ENCODE peak calls at places on chromosomes 16 and 17, in seven cellular contexts. O, T, K, R, W, D and N are unnamed samples.

GRCh38 chr17:50023520-50023919 is 28.5 kb upstream of the DLX3 start:
- DNase-seq in T (no peak), O (no peak), D (no peak), R (no peak), K (no peak), W (no peak), N (no peak)

GRCh38 chr17:78839173-78839761 is 1.3 kb downstream of the USP36 start:
- DNase-seq in R (no peak), T (no peak), D (no peak), W (peak; percentile 61), K (no peak), O (no peak), N (no peak)

GRCh38 chr16:53541326-53541725 is 38.3 kb upstream of the AKTIP start:
- DNase-seq in T (no peak), R (no peak), D (peak; percentile 82), K (no peak), O (no peak), W (no peak), N (no peak)

GRCh38 chr17:41553176-41553575 is 18.7 kb downstream of the KRT9 start:
- DNase-seq in O (no peak), W (no peak), T (no peak), R (no peak), K (no peak), D (no peak), N (no peak)

GRCh38 chr16:88381820-88382451 is 823 bp upstream of the ZNF469 start:
- DNase-seq in W (no peak), K (no peak), T (no peak), D (no peak), O (no peak), R (no peak), N (no peak)

GRCh38 chr17:13385481-13385907 is 216.2 kb downstream of the HS3ST3A1 start:
- DNase-seq in O (no peak), D (peak; percentile 34), W (no peak), T (no peak), R (no peak), K (no peak), N (no peak)

GRCh38 chr17:45150911-45151809 is 2.9 kb downstream of the HEXIM1 start:
- DNase-seq in D (no peak), T (no peak), W (no peak), R (no peak), K (no peak), O (no peak), N (no peak)

GRCh38 chr16:24736758-24737157 is 7.3 kb downstream of the TNRC6A start:
- DNase-seq in R (no peak), W (no peak), K (no peak), T (no peak), O (no peak), D (no peak), N (no peak)

GRCh38 chr16:87448866-87449265 is 44.0 kb downstream of the ZCCHC14 start:
- DNase-seq in D (no peak), O (no peak), R (no peak), K (no peak), T (no peak), W (no peak), N (no peak)

GRCh38 chr16:47045023-47045422 is 71.5 kb upstream of the DNAJA2 start:
- DNase-seq in D (peak; percentile 41), O (no peak), W (no peak), T (no peak), K (no peak), R (no peak), N (no peak)

GRCh38 chr17:49404371-49404770 is 10.3 kb downstream of the PHB1 start:
- DNase-seq in R (no peak), D (no peak), K (no peak), O (no peak), T (no peak), W (peak; percentile 51), N (no peak)

GRCh38 chr16:57314161-57314785 is 29.8 kb upstream of the PLLP start:
- DNase-seq in W (no peak), K (no peak), T (no peak), O (peak; percentile 52), D (no peak), R (no peak), N (no peak)

GRCh38 chr16:57041182-57042156 is 50.9 kb upstream of the CPNE2 start:
- DNase-seq in D (no peak), R (peak; percentile 64), T (no peak), O (no peak), W (peak; percentile 87), K (no peak), N (no peak)

DNA sequence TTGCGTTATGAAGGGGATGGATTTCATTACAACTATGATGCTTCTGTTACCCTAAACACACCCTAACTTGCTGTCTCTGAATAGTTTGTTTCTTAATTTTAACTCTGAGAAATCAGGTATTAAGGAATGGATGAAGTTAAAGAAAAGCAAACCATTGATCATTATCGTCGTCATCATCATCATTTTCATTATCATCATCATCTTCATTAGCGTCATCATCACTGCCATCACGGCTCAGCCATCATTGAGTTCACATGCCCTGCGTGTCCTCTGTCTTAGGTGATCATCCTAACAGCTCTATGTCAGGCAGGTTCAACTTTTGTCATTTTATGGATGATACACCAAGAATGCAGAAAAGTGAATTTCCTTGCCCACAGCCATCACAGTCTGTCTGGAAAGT is 477.5 kb upstream of the EEF2KMT start:
- DNase-seq in D (no peak), W (no peak), T (no peak), R (no peak), K (no peak), O (no peak), N (no peak)
- H3K9me3 ChIP-seq in D (no peaks in the 10 kb centered on the region), W (no peaks in the 10 kb centered on the region), T (no peaks in the 10 kb centered on the region), R (no peaks in the 10 kb centered on the region), K (no peaks in the 10 kb centered on the region), O (no peaks in the 10 kb centered on the region), N (no peaks in the 10 kb centered on the region)

GRCh38 chr16:1152123-1152638 is 725 bp upstream of the CACNA1H start:
- DNase-seq in R (peak; percentile 13), K (no peak), T (no peak), O (no peak), D (no peak), W (peak; percentile 43), N (no peak)
- H3K4me3 ChIP-seq in R (peak overlapping the region; percentile 37), K (peak overlapping the region; percentile 41), T (no peak overlapping the region), O (peak overlapping the region; percentile 57), D (peak overlapping the region; percentile 92), W (no peak overlapping the region), N (peak overlapping the region; percentile 60)

DNA sequence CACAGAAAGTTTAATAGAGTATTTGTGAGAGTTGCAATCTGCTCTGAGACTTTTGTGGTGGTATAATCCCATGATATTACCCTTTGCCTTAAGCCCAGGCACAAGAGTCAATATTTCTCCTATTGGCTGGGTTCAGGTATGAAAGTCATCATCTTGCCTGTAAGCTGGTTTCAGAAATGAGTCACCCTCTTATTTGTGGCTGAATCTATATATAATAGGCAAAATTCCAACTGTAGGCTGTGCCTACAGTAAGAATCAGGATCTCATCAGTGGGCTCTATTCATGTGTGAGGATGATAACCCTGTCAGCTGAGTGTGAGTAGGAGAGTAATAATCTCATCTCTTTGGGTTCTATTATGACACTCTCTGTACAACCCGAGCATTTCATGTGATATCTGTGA is 2103.1 kb downstream of the TP53TG3F start:
- DNase-seq in K (no peak), R (no peak), D (no peak), W (no peak), O (no peak), T (no peak), N (no peak)
- H3K9me3 ChIP-seq in K (no peaks in the 10 kb centered on the region), R (peaks cover 3% of the 10 kb centered on the region), D (no peaks in the 10 kb centered on the region), W (no peaks in the 10 kb centered on the region), O (no peaks in the 10 kb centered on the region), T (no peaks in the 10 kb centered on the region), N (no peaks in the 10 kb centered on the region)

DNA sequence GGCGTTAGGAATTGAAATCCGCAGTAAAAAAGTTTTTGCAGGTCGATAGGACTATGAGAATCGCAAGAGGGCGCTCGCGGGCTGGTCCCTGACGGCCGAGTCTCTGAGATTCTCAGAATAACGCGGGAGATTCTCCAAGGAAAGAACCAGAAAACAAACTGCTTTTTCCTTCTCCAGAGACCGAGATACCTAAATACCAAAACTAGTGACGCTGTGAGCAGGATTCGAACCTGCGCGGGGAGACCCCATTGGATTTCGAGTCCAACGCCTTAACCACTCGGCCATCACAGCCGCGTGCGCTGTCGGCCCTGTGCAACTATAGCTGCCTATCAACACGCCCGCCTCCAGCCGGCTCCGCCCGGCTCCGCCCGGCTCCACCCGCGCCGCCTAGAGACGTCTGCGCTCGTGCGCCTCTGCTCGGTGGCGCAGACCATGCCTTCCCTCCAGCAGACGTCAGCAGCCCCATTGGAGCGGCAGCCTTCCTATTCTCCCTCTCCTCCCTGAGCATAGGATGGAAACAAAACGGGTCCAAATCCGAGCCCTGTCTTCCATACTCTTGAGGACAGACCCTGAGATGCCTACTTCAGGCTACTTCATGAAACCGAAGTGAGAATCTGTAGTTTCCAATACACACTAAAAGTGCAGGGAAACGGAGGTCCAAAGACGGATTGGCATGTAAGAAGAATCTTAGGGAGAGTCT is 13.4 kb downstream of the PER1 start:
- DNase-seq in O (peak; percentile 97), W (peak; percentile 97), T (peak; percentile 82), D (peak; percentile 98), K (peak; percentile 96), R (peak; percentile 93), N (peak; percentile 83)
- H3K4me3 ChIP-seq in O (no peak overlapping the region), W (peak overlapping the region; percentile 97), T (peak overlapping the region; percentile 23), D (peak overlapping the region; percentile 40), K (peak overlapping the region; percentile 21), R (peak overlapping the region; percentile 70), N (peak overlapping the region; percentile 49)

DNA sequence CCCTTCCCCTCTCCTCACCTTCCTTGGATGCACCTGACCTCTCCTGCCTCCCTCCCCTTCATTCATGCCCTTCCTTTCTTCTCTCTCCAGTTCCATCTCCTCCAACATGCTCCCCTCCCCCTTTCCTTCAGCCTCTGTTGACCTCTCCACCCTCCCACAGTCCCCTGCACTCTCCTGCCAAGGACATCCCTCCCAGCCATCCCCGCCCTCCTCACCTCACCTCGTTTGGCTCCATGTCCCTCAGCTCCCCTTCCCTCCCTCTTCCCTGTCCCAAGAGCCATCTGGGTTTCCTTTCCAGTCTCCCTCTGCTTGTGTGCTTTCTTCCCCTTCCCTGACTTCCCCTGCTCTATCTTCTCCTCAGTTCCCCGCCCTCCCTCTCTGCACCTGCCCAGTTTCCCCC is 819.7 kb downstream of the KCNJ18 start:
- DNase-seq in O (peak; percentile 7), W (no peak), T (no peak), K (no peak), R (no peak), D (no peak), N (no peak)
- H3K9me3 ChIP-seq in O (no peaks in the 10 kb centered on the region), W (no peaks in the 10 kb centered on the region), T (no peaks in the 10 kb centered on the region), K (no peaks in the 10 kb centered on the region), R (no peaks in the 10 kb centered on the region), D (no peaks in the 10 kb centered on the region), N (no peaks in the 10 kb centered on the region)

DNA sequence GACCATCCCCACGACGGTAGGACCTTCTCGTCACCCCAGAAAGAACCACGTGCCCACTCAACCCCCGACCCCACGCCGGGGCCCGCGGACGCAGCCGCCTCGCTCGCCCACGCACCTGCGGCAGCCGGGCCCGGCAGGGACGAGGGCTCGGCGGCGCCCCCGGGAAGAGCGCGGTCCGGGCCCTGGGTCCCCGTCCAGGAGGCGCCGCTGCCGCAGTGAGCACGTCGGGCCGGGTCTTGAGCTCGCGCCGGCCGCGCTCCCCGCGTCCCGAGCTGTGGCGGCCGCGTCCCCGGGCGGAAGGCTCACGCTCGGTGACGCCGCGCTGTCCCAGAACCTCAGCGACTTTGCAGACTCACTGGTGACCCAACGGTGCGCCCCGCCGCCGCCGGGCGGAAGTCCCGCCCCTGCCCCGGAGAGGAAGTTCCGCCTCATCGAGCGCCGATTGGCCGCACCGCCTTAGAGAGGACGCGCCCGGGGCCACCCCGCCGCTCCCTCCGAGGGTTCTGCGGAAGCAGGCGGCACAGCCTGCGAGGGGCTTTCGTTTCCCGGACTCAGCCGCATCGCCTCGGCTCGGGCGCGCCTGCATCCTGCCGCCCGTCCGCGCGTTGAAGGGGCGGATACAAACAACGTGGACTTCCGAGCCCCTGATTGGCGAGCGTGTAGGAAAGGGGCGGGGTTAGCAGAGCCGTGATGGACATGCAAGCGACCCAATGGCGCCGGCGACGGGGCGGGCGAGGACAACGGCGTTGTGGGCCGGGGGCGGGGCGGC is 793 bp upstream of the RAB40C start:
- DNase-seq in W (peak; percentile 99), K (peak; percentile 99), D (peak; percentile 97), O (peak; percentile 98), T (peak; percentile 96), R (peak; percentile 98), N (peak; percentile 84)
- H3K4me3 ChIP-seq in W (peak overlapping the region; percentile 83), K (peak overlapping the region; percentile 86), D (peak overlapping the region; percentile 80), O (peak overlapping the region; percentile 83), T (peak overlapping the region; percentile 85), R (peak overlapping the region; percentile 98), N (peak overlapping the region; percentile 98)